ENCODE peak calls at places on chromosome 5, in five cellular contexts. One of them, this sample, is unnamed.

GRCh38 chr5:101440173-101440572 is 537.1 kb upstream of the ST8SIA4 start:
- DNase-seq in WERI-Rb-1: no peak
- DNase-seq in CD4-positive, alpha-beta T cell: no peak
- DNase-seq in choroid plexus epithelial cell: no peak
- DNase-seq in IMR-90: no peak
- DNase-seq in this sample: no peak

GRCh38 chr5:73997936-73998335 is 371.9 kb downstream of the ARHGEF28 start:
- DNase-seq in choroid plexus epithelial cell: peak
- DNase-seq in IMR-90: no peak
- DNase-seq in CD4-positive, alpha-beta T cell: no peak
- DNase-seq in WERI-Rb-1: no peak
- DNase-seq in this sample: no peak

GRCh38 chr5:172561151-172561550 is 79.9 kb upstream of the NEURL1B start:
- DNase-seq in WERI-Rb-1: no peak
- DNase-seq in CD4-positive, alpha-beta T cell: no peak
- DNase-seq in IMR-90: peak
- DNase-seq in choroid plexus epithelial cell: peak
- DNase-seq in this sample: no peak

GRCh38 chr5:1193591-1193985 is 7.8 kb upstream of the SLC6A19 start:
- DNase-seq in WERI-Rb-1: no peak
- DNase-seq in CD4-positive, alpha-beta T cell: no peak
- DNase-seq in choroid plexus epithelial cell: no peak
- DNase-seq in IMR-90: no peak
- DNase-seq in this sample: no peak

GRCh38 chr5:360277-361027 is 38.9 kb downstream of the AHRR start:
- DNase-seq in choroid plexus epithelial cell: no peak
- DNase-seq in WERI-Rb-1: no peak
- DNase-seq in IMR-90: no peak
- DNase-seq in CD4-positive, alpha-beta T cell: no peak
- DNase-seq in this sample: no peak

GRCh38 chr5:108481355-108481931 is 99.5 kb upstream of the FBXL17 start:
- DNase-seq in WERI-Rb-1: peak
- DNase-seq in CD4-positive, alpha-beta T cell: no peak
- DNase-seq in choroid plexus epithelial cell: peak
- DNase-seq in IMR-90: peak
- DNase-seq in this sample: no peak

GRCh38 chr5:42570946-42571625 is 147.8 kb downstream of the GHR start:
- DNase-seq in CD4-positive, alpha-beta T cell: no peak
- DNase-seq in WERI-Rb-1: no peak
- DNase-seq in choroid plexus epithelial cell: peak
- DNase-seq in IMR-90: peak
- DNase-seq in this sample: no peak

GRCh38 chr5:179805529-179806249 is 977 bp downstream of the MGAT4B start:
- DNase-seq in WERI-Rb-1: no peak
- DNase-seq in CD4-positive, alpha-beta T cell: no peak
- DNase-seq in choroid plexus epithelial cell: peak
- DNase-seq in IMR-90: no peak
- DNase-seq in this sample: peak

GRCh38 chr5:35436441-35437057 is 181.1 kb upstream of the SPEF2 start:
- DNase-seq in CD4-positive, alpha-beta T cell: no peak
- DNase-seq in choroid plexus epithelial cell: peak
- DNase-seq in IMR-90: peak
- DNase-seq in WERI-Rb-1: no peak
- DNase-seq in this sample: no peak

GRCh38 chr5:55604611-55605067 is 69.9 kb upstream of the PLPP1 start:
- DNase-seq in choroid plexus epithelial cell: peak
- DNase-seq in IMR-90: peak
- DNase-seq in WERI-Rb-1: no peak
- DNase-seq in CD4-positive, alpha-beta T cell: no peak
- DNase-seq in this sample: no peak

GRCh38 chr5:56569576-56569975 is 245.8 kb upstream of the MAP3K1 start:
- DNase-seq in choroid plexus epithelial cell: peak
- DNase-seq in CD4-positive, alpha-beta T cell: no peak
- DNase-seq in IMR-90: peak
- DNase-seq in WERI-Rb-1: no peak
- DNase-seq in this sample: no peak

GRCh38 chr5:154397652-154398406 is 48.0 kb upstream of the SAP30L start:
- DNase-seq in WERI-Rb-1: no peak
- DNase-seq in choroid plexus epithelial cell: no peak
- DNase-seq in IMR-90: no peak
- DNase-seq in CD4-positive, alpha-beta T cell: no peak
- DNase-seq in this sample: no peak

GRCh38 chr5:82820188-82820587 is 257.0 kb downstream of the TMEM167A start:
- DNase-seq in choroid plexus epithelial cell: no peak
- DNase-seq in IMR-90: no peak
- DNase-seq in CD4-positive, alpha-beta T cell: no peak
- DNase-seq in WERI-Rb-1: no peak
- DNase-seq in this sample: no peak

GRCh38 chr5:82924990-82925385 is 152.2 kb downstream of the TMEM167A start:
- DNase-seq in WERI-Rb-1: no peak
- DNase-seq in IMR-90: no peak
- DNase-seq in CD4-positive, alpha-beta T cell: no peak
- DNase-seq in choroid plexus epithelial cell: peak
- DNase-seq in this sample: no peak

GRCh38 chr5:179228341-179229121 is 116.7 kb downstream of the ADAMTS2 start:
- DNase-seq in IMR-90: no peak
- DNase-seq in choroid plexus epithelial cell: peak
- DNase-seq in WERI-Rb-1: peak
- DNase-seq in CD4-positive, alpha-beta T cell: no peak
- DNase-seq in this sample: peak

GRCh38 chr5:315488-316209 is 5.9 kb upstream of the AHRR start:
- DNase-seq in IMR-90: no peak
- DNase-seq in CD4-positive, alpha-beta T cell: no peak
- DNase-seq in choroid plexus epithelial cell: no peak
- DNase-seq in WERI-Rb-1: no peak
- DNase-seq in this sample: no peak

GRCh38 chr5:181059297-181060230 is 19.5 kb downstream of the BTNL9 start:
- DNase-seq in IMR-90: no peak
- DNase-seq in choroid plexus epithelial cell: no peak
- DNase-seq in WERI-Rb-1: no peak
- DNase-seq in CD4-positive, alpha-beta T cell: no peak
- DNase-seq in this sample: peak

GRCh38 chr5:20524956-20525529 is 537.0 kb upstream of the CDH18 start:
- DNase-seq in WERI-Rb-1: no peak
- DNase-seq in IMR-90: no peak
- DNase-seq in CD4-positive, alpha-beta T cell: no peak
- DNase-seq in choroid plexus epithelial cell: peak
- DNase-seq in this sample: no peak

GRCh38 chr5:148751025-148751424 is 75.4 kb upstream of the ADRB2 start:
- DNase-seq in WERI-Rb-1: no peak
- DNase-seq in IMR-90: no peak
- DNase-seq in choroid plexus epithelial cell: no peak
- DNase-seq in CD4-positive, alpha-beta T cell: no peak
- DNase-seq in this sample: no peak

GRCh38 chr5:78806544-78806943 is 158.0 kb upstream of the LHFPL2 start:
- DNase-seq in CD4-positive, alpha-beta T cell: no peak
- DNase-seq in WERI-Rb-1: no peak
- DNase-seq in choroid plexus epithelial cell: peak
- DNase-seq in IMR-90: peak
- DNase-seq in this sample: no peak

GRCh38 chr5:170269579-170269978 is 28.0 kb downstream of the LCP2 start:
- DNase-seq in IMR-90: no peak
- DNase-seq in WERI-Rb-1: no peak
- DNase-seq in CD4-positive, alpha-beta T cell: no peak
- DNase-seq in choroid plexus epithelial cell: no peak
- DNase-seq in this sample: no peak

GRCh38 chr5:81719743-81720142 is 31.2 kb downstream of the SSBP2 start:
- DNase-seq in CD4-positive, alpha-beta T cell: no peak
- DNase-seq in IMR-90: no peak
- DNase-seq in WERI-Rb-1: no peak
- DNase-seq in choroid plexus epithelial cell: no peak
- DNase-seq in this sample: no peak

GRCh38 chr5:95973793-95974325 is 12.2 kb upstream of the ELL2 start:
- DNase-seq in IMR-90: peak
- DNase-seq in choroid plexus epithelial cell: peak
- DNase-seq in CD4-positive, alpha-beta T cell: no peak
- DNase-seq in WERI-Rb-1: no peak
- DNase-seq in this sample: no peak

GRCh38 chr5:27598576-27598975 is 560.2 kb upstream of the CDH9 start:
- DNase-seq in IMR-90: no peak
- DNase-seq in WERI-Rb-1: no peak
- DNase-seq in choroid plexus epithelial cell: peak
- DNase-seq in CD4-positive, alpha-beta T cell: no peak
- DNase-seq in this sample: no peak

GRCh38 chr5:71576241-71576640 is 10.9 kb upstream of the MCCC2 start:
- DNase-seq in choroid plexus epithelial cell: no peak
- DNase-seq in IMR-90: peak
- DNase-seq in WERI-Rb-1: no peak
- DNase-seq in CD4-positive, alpha-beta T cell: no peak
- DNase-seq in this sample: no peak

GRCh38 chr5:64637837-64638443 is 52.4 kb upstream of the SHISAL2B start:
- DNase-seq in IMR-90: no peak
- DNase-seq in CD4-positive, alpha-beta T cell: no peak
- DNase-seq in choroid plexus epithelial cell: peak
- DNase-seq in WERI-Rb-1: no peak
- DNase-seq in this sample: no peak

GRCh38 chr5:54013556-54014157 is 296.7 kb downstream of the ARL15 start:
- DNase-seq in CD4-positive, alpha-beta T cell: no peak
- DNase-seq in IMR-90: peak
- DNase-seq in choroid plexus epithelial cell: peak
- DNase-seq in WERI-Rb-1: no peak
- DNase-seq in this sample: no peak

GRCh38 chr5:129097498-129098296 is 3.1 kb downstream of the ISOC1 start:
- DNase-seq in choroid plexus epithelial cell: no peak
- DNase-seq in IMR-90: no peak
- DNase-seq in CD4-positive, alpha-beta T cell: no peak
- DNase-seq in WERI-Rb-1: no peak
- DNase-seq in this sample: no peak

GRCh38 chr5:129094087-129094923 is at the start of gene ISOC1:
- DNase-seq in CD4-positive, alpha-beta T cell: peak
- DNase-seq in WERI-Rb-1: peak
- DNase-seq in choroid plexus epithelial cell: peak
- DNase-seq in IMR-90: peak
- DNase-seq in this sample: peak

GRCh38 chr5:129094924-129095797 is 612 bp downstream of the ISOC1 start:
- DNase-seq in choroid plexus epithelial cell: peak
- DNase-seq in WERI-Rb-1: peak
- DNase-seq in CD4-positive, alpha-beta T cell: peak
- DNase-seq in IMR-90: peak
- DNase-seq in this sample: peak

GRCh38 chr5:129098488-129099183 is 4.1 kb downstream of the ISOC1 start:
- DNase-seq in IMR-90: no peak
- DNase-seq in choroid plexus epithelial cell: no peak
- DNase-seq in CD4-positive, alpha-beta T cell: no peak
- DNase-seq in WERI-Rb-1: no peak
- DNase-seq in this sample: no peak

GRCh38 chr5:129096382-129096991 is 1.9 kb downstream of the ISOC1 start:
- DNase-seq in WERI-Rb-1: no peak
- DNase-seq in choroid plexus epithelial cell: no peak
- DNase-seq in IMR-90: no peak
- DNase-seq in CD4-positive, alpha-beta T cell: no peak
- DNase-seq in this sample: no peak
- TF ChIP-seq CTCF in WERI-Rb-1: no peak
- TF ChIP-seq CTCF in choroid plexus epithelial cell: no peak
- TF ChIP-seq CTCF in IMR-90: no peak
- TF ChIP-seq CTCF in CD4-positive, alpha-beta T cell: no peak
- TF ChIP-seq CTCF in this sample: peak

DNA sequence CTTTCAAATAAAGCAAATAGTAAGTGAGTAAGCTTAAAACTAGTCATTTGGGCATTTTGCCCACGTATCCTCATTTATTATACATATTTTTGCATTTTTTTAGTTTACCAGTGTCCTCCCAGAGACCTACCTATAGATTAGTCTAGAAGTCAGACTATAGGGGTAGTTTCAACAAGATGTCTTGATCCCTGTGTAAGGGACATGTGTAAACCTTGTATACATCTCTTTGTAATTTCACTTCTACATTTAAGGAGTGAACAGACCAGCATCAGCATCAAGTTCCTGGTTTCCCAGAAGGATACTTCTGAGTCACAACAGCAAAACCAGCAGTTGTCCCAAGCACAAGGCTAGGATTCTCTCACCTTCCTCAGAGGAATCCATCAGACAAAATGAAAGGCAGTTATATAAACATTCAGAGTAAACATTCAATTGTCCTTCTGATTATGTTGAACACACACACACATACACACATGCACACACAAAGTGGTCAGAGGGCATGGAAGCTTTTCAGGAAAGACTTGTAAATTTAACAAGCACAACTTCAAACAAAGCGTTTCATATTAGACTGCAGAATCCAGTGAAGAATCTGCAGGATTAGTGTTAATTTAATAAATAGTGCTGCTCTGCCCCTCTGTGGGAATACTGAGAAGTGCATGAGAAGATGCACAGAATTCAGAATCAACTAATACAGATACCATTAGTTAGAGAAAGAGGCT is 55.4 kb downstream of the HINT1 start:
- DNase-seq in WERI-Rb-1: peak
- DNase-seq in IMR-90: peak
- DNase-seq in CD4-positive, alpha-beta T cell: no peak
- DNase-seq in choroid plexus epithelial cell: peak
- DNase-seq in this sample: peak
- TF ChIP-seq CTCF in WERI-Rb-1: peak
- TF ChIP-seq CTCF in IMR-90: peak
- TF ChIP-seq CTCF in CD4-positive, alpha-beta T cell: peak
- TF ChIP-seq CTCF in choroid plexus epithelial cell: peak
- TF ChIP-seq CTCF in this sample: peak

GRCh38 chr5:150120617-150121447 is 34.5 kb upstream of the CSF1R start:
- DNase-seq in CD4-positive, alpha-beta T cell: no peak
- DNase-seq in WERI-Rb-1: no peak
- DNase-seq in IMR-90: no peak
- DNase-seq in choroid plexus epithelial cell: peak
- DNase-seq in this sample: no peak
- TF ChIP-seq CTCF in CD4-positive, alpha-beta T cell: no peak
- TF ChIP-seq CTCF in WERI-Rb-1: no peak
- TF ChIP-seq CTCF in IMR-90: no peak
- TF ChIP-seq CTCF in choroid plexus epithelial cell: no peak
- TF ChIP-seq CTCF in this sample: no peak

GRCh38 chr5:61228229-61228628 is 66.0 kb upstream of the SMIM15 start:
- DNase-seq in CD4-positive, alpha-beta T cell: no peak
- DNase-seq in WERI-Rb-1: no peak
- DNase-seq in choroid plexus epithelial cell: no peak
- DNase-seq in IMR-90: no peak
- DNase-seq in this sample: no peak

GRCh38 chr5:61228691-61229280 is 66.5 kb upstream of the SMIM15 start:
- DNase-seq in WERI-Rb-1: no peak
- DNase-seq in choroid plexus epithelial cell: peak
- DNase-seq in CD4-positive, alpha-beta T cell: no peak
- DNase-seq in IMR-90: peak
- DNase-seq in this sample: no peak

GRCh38 chr5:61230492-61230891 is 68.2 kb upstream of the SMIM15 start:
- DNase-seq in CD4-positive, alpha-beta T cell: no peak
- DNase-seq in WERI-Rb-1: no peak
- DNase-seq in choroid plexus epithelial cell: no peak
- DNase-seq in IMR-90: no peak
- DNase-seq in this sample: no peak

GRCh38 chr5:61231813-61232212 is 69.5 kb upstream of the SMIM15 start:
- DNase-seq in WERI-Rb-1: no peak
- DNase-seq in choroid plexus epithelial cell: no peak
- DNase-seq in IMR-90: no peak
- DNase-seq in CD4-positive, alpha-beta T cell: no peak
- DNase-seq in this sample: no peak

DNA sequence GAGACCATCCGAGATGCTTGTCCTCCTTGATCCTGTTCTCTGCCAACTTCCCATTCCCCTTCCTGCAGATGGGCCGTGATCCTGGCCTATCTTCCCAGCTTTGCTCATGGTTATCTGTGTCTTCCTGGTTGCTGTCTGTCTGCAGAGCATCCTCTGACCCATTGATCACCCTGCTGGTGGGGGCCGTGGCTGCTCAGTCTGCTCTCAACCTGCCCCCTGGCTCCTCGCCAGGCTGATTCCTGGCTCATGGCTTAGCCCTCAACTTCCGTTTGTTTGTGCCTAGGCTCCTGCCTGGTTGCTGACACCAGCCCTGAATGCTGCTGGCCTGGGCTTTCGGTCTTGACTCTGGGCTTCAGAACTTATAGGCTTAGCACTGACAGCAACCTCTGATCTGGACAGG is 67.1 kb upstream of the SMIM15 start:
- DNase-seq in choroid plexus epithelial cell: peak
- DNase-seq in IMR-90: no peak
- DNase-seq in CD4-positive, alpha-beta T cell: no peak
- DNase-seq in WERI-Rb-1: no peak
- DNase-seq in this sample: no peak
- TF ChIP-seq CTCF in choroid plexus epithelial cell: no peak
- TF ChIP-seq CTCF in IMR-90: no peak
- TF ChIP-seq CTCF in CD4-positive, alpha-beta T cell: no peak
- TF ChIP-seq CTCF in WERI-Rb-1: no peak
- TF ChIP-seq CTCF in this sample: no peak